ENCODE peak calls at places on chromosomes 3 and 15, in five cellular contexts. S is LHCN-M2, W is anterior cingulate cortex, M is choroid plexus epithelial cell, V is T-helper 9 cell. P is an unnamed sample.

GRCh38 chr3:15523660-15524417 is 2.3 kb upstream of the COLQ start:
- DNase-seq in S (no peak), W (no peak), M (no peak), V (no peak), P (no peak)

GRCh38 chr3:159711560-159712333 is 276.9 kb upstream of the IL12A start:
- DNase-seq in S (peak), W (no peak), M (peak), V (no peak), P (no peak)

GRCh38 chr15:76994971-76995945 is at the start of gene PSTPIP1:
- DNase-seq in S (no peak), W (peak), M (no peak), V (peak), P (peak)

GRCh38 chr3:63908776-63909175 is 3.4 kb downstream of the SCAANT1 start:
- DNase-seq in S (no peak), W (no peak), M (no peak), V (no peak), P (no peak)

GRCh38 chr15:42593143-42593542 is 17.7 kb downstream of the STARD9 start:
- DNase-seq in S (no peak), W (no peak), M (no peak), V (no peak), P (no peak)

GRCh38 chr3:196619213-196619612 is 20.3 kb upstream of the NRROS start:
- DNase-seq in S (no peak), W (no peak), M (no peak), V (no peak), P (no peak)

GRCh38 chr15:101093959-101094358 is 157.9 kb downstream of the CHSY1 start:
- DNase-seq in S (no peak), W (no peak), M (no peak), V (no peak), P (no peak)

GRCh38 chr3:53331871-53332270 is 15.5 kb downstream of the DCP1A start:
- DNase-seq in S (no peak), W (no peak), M (no peak), V (no peak), P (no peak)

GRCh38 chr3:4906107-4906621 is 73.1 kb upstream of the BHLHE40 start:
- DNase-seq in S (no peak), W (no peak), M (peak), V (no peak), P (no peak)

GRCh38 chr3:152051501-152052404 is 178.3 kb downstream of the SUCNR1 start:
- DNase-seq in S (peak), W (no peak), M (peak), V (no peak), P (no peak)

GRCh38 chr15:41597787-41598186 is 38.8 kb downstream of the TYRO3 start:
- DNase-seq in S (no peak), W (no peak), M (no peak), V (no peak), P (no peak)

GRCh38 chr15:55250392-55250791 is 39.2 kb downstream of the RAB27A start:
- DNase-seq in S (peak), W (no peak), M (peak), V (no peak), P (no peak)

GRCh38 chr3:186361246-186361611 is 805 bp downstream of the DGKG start:
- DNase-seq in S (no peak), W (no peak), M (no peak), V (no peak), P (no peak)

GRCh38 chr3:156776871-156777270 is 49.3 kb upstream of the LEKR1 start:
- DNase-seq in S (no peak), W (no peak), M (no peak), V (no peak), P (no peak)

GRCh38 chr15:79593119-79593869 is 161.2 kb downstream of the MINAR1 start:
- DNase-seq in S (no peak), W (no peak), M (peak), V (no peak), P (no peak)

GRCh38 chr15:89429986-89430385 is 66.4 kb downstream of the RHCG start:
- DNase-seq in S (no peak), W (no peak), M (peak), V (no peak), P (no peak)

GRCh38 chr15:63430766-63431451 is 49.3 kb upstream of the CA12 start:
- DNase-seq in S (peak), W (no peak), M (no peak), V (no peak), P (no peak)

GRCh38 chr15:47786371-47786770 is 69.1 kb downstream of the SEMA6D start:
- DNase-seq in S (no peak), W (no peak), M (peak), V (no peak), P (no peak)

GRCh38 chr15:29432191-29433049 is 162.8 kb upstream of the NSMCE3 start:
- DNase-seq in S (no peak), W (no peak), M (no peak), V (no peak), P (no peak)

GRCh38 chr3:64541803-64542202 is 146.0 kb downstream of the ADAMTS9 start:
- DNase-seq in S (no peak), W (no peak), M (no peak), V (no peak), P (no peak)

GRCh38 chr15:53462631-53463030 is 296.8 kb downstream of the WDR72 start:
- DNase-seq in S (no peak), W (no peak), M (no peak), V (no peak), P (no peak)

GRCh38 chr3:132788299-132788698 is 66.1 kb upstream of the NPHP3 start:
- DNase-seq in S (peak), W (peak), M (peak), V (no peak), P (no peak)

GRCh38 chr3:115239717-115240116 is 92.6 kb upstream of the ZBTB20 start:
- DNase-seq in S (peak), W (peak), M (peak), V (no peak), P (no peak)

GRCh38 chr15:34620122-34620521 is 36.7 kb upstream of the GOLGA8B start:
- DNase-seq in S (no peak), W (no peak), M (no peak), V (no peak), P (no peak)

GRCh38 chr3:170725285-170725731 is 139.4 kb upstream of the SLC7A14 start:
- DNase-seq in S (peak), W (no peak), M (peak), V (no peak), P (no peak)

GRCh38 chr15:57503051-57503702 is 88.5 kb upstream of the MYZAP start:
- DNase-seq in S (no peak), W (no peak), M (no peak), V (no peak), P (no peak)

GRCh38 chr15:37133619-37134018 is 33.3 kb upstream of the MEIS2 start:
- DNase-seq in S (peak), W (no peak), M (peak), V (no peak), P (no peak)

GRCh38 chr3:57803647-57804081 is 47.6 kb downstream of the SLMAP start:
- DNase-seq in S (peak), W (no peak), M (peak), V (no peak), P (no peak)

GRCh38 chr3:187361835-187362234 is 6.3 kb upstream of the RTP4 start:
- DNase-seq in S (no peak), W (no peak), M (no peak), V (no peak), P (no peak)

GRCh38 chr15:41241251-41241964 is 10.3 kb downstream of the CHP1 start:
- DNase-seq in S (no peak), W (no peak), M (peak), V (no peak), P (no peak)

GRCh38 chr3:46500631-46501377 is 3.0 kb downstream of the RTP3 start:
- DNase-seq in S (peak), W (no peak), M (peak), V (no peak), P (no peak)

GRCh38 chr3:15291589-15292541 is 40.5 kb downstream of the SH3BP5 start:
- DNase-seq in S (no peak), W (no peak), M (peak), V (peak), P (peak)

GRCh38 chr3:124519844-124520243 is 210.4 kb upstream of the UMPS start:
- DNase-seq in S (no peak), W (no peak), M (no peak), V (no peak), P (no peak)

P was measured in naive thymus-derived CD8-positive, alpha-beta T cell.